ENCODE peak calls at places on chromosome 21, in four cellular contexts. N is IMR-90, C is trophoblast cell, Y is neuronal stem cell. F is an unnamed sample. For H3K4me1, the result is how much of the 10 kb centered on the place peaks cover.

GRCh38 chr21:43609501-43610340 is 49.6 kb downstream of the HSF2BP start:
- DNase-seq in C (peak), Y (no peak), N (peak), F (peak)

GRCh38 chr21:15134711-15135110 is 69.9 kb upstream of the NRIP1 start:
- DNase-seq in C (no peak), N (no peak), Y (no peak), F (no peak)

GRCh38 chr21:34029724-34030528 is 43.5 kb upstream of the MRPS6 start:
- DNase-seq in N (peak), C (peak), Y (peak), F (peak)

GRCh38 chr21:43313221-43313938 is 113.6 kb downstream of the SIK1 start:
- DNase-seq in N (no peak), C (no peak), Y (no peak), F (no peak)

GRCh38 chr21:20661745-20662470 is 336.3 kb upstream of the NCAM2 start:
- DNase-seq in C (no peak), N (no peak), Y (peak), F (no peak)

GRCh38 chr21:36584980-36585940 is 105.3 kb upstream of the CLDN14 start:
- DNase-seq in Y (no peak), C (no peak), N (no peak), F (no peak)

GRCh38 chr21:26394341-26394740 is 178.7 kb downstream of the CYYR1 start:
- DNase-seq in C (no peak), Y (no peak), N (no peak), F (no peak)

GRCh38 chr21:27545754-27546349 is 579.0 kb upstream of the ADAMTS5 start:
- DNase-seq in Y (no peak), N (no peak), C (no peak), F (no peak)

GRCh38 chr21:26614251-26614650 is 41.2 kb upstream of the CYYR1 start:
- DNase-seq in N (no peak), C (no peak), Y (no peak), F (peak)

GRCh38 chr21:37374026-37374425 is 7.5 kb downstream of the DYRK1A start:
- DNase-seq in N (peak), Y (no peak), C (no peak), F (peak)

GRCh38 chr21:17554619-17555472 is 42.0 kb downstream of the CXADR start:
- DNase-seq in C (peak), Y (peak), N (peak), F (no peak)

GRCh38 chr21:18622383-18622782 is 218.8 kb upstream of the TMPRSS15 start:
- DNase-seq in Y (no peak), C (no peak), N (no peak), F (no peak)

GRCh38 chr21:37032877-37033471 is 26.5 kb downstream of the RIPPLY3 start:
- DNase-seq in Y (no peak), N (peak), C (peak), F (peak)

GRCh38 chr21:25441835-25442234 is 165.4 kb downstream of the MRPL39 start:
- DNase-seq in C (no peak), N (no peak), Y (no peak), F (no peak)

GRCh38 chr21:28160378-28160777 is 832.3 kb downstream of the LTN1 start:
- DNase-seq in N (no peak), Y (no peak), C (no peak), F (peak)

GRCh38 chr21:46455575-46456385 is 2.9 kb upstream of the DIP2A start:
- DNase-seq in N (peak), C (no peak), Y (no peak), F (peak)

GRCh38 chr21:14773777-14774345 is 227.7 kb upstream of the SAMSN1 start:
- DNase-seq in Y (peak), N (no peak), C (peak), F (peak)

GRCh38 chr21:27213328-27213727 is 246.4 kb upstream of the ADAMTS5 start:
- DNase-seq in Y (no peak), N (peak), C (peak), F (peak)

GRCh38 chr21:16264314-16264713 is 534.5 kb downstream of the USP25 start:
- DNase-seq in C (no peak), Y (no peak), N (no peak), F (no peak)

GRCh38 chr21:35035581-35035980 is 13.5 kb downstream of the RUNX1 start:
- DNase-seq in C (no peak), Y (no peak), N (no peak), F (no peak)

GRCh38 chr21:31449912-31450535 is 106.0 kb upstream of the TIAM1 start:
- DNase-seq in N (no peak), C (no peak), Y (no peak), F (no peak)

GRCh38 chr21:36297938-36298572 is 21.9 kb upstream of the MORC3 start:
- DNase-seq in Y (no peak), C (peak), N (peak), F (peak)

GRCh38 chr21:31555741-31556191 is 103.7 kb upstream of the SOD1 start:
- DNase-seq in N (no peak), C (no peak), Y (peak), F (no peak)

GRCh38 chr21:43325968-43326367 is 101.0 kb downstream of the SIK1 start:
- DNase-seq in Y (no peak), N (no peak), C (no peak), F (no peak)

GRCh38 chr21:24217141-24217540 is 1390.1 kb downstream of the MRPL39 start:
- DNase-seq in Y (no peak), N (peak), C (no peak), F (no peak)

GRCh38 chr21:24428539-24429186 is 1178.6 kb downstream of the MRPL39 start:
- DNase-seq in Y (no peak), N (no peak), C (no peak), F (no peak)

GRCh38 chr21:46459356-46460112 is 843 bp downstream of the DIP2A start:
- DNase-seq in Y (no peak), N (peak), C (peak), F (peak)

GRCh38 chr21:28142692-28143091 is 850.0 kb downstream of the LTN1 start:
- DNase-seq in C (no peak), Y (no peak), N (peak), F (peak)

GRCh38 chr21:21018841-21019240 is 20.6 kb downstream of the NCAM2 start:
- DNase-seq in C (no peak), Y (no peak), N (no peak), F (no peak)

GRCh38 chr21:14533555-14534400 is 12.3 kb downstream of the SAMSN1 start:
- DNase-seq in Y (no peak), C (peak), N (no peak), F (peak)

GRCh38 chr21:41091561-41091960 is 76.4 kb upstream of the BACE2 start:
- DNase-seq in C (peak), N (no peak), Y (no peak), F (no peak)

GRCh38 chr21:34915364-34915834 is 133.7 kb downstream of the RUNX1 start:
- DNase-seq in C (peak), Y (no peak), N (peak), F (peak)

GRCh38 chr21:26783801-26784200 is 61.4 kb downstream of the ADAMTS1 start:
- DNase-seq in N (no peak), Y (no peak), C (no peak), F (no peak)

GRCh38 chr21:38123626-38124025 is 133.2 kb upstream of the KCNJ15 start:
- DNase-seq in C (no peak), N (no peak), Y (no peak), F (no peak)

GRCh38 chr21:28257276-28257675 is 735.4 kb downstream of the LTN1 start:
- DNase-seq in N (no peak), C (no peak), Y (no peak), F (peak)

GRCh38 chr21:35048183-35048601 is 910 bp downstream of the RUNX1 start:
- DNase-seq in Y (no peak), N (no peak), C (peak), F (peak)

GRCh38 chr21:35370071-35370470 is 321.0 kb upstream of the RUNX1 start:
- DNase-seq in C (no peak), Y (no peak), N (no peak), F (no peak)

GRCh38 chr21:39663742-39664492 is 51.2 kb downstream of the B3GALT5 start:
- DNase-seq in N (no peak), C (no peak), Y (no peak), F (no peak)
- H4K91ac ChIP-seq in N (no peak), C (no peak), Y (no peak), F (peak)

GRCh38 chr21:29308456-29308783 is 9.7 kb downstream of the BACH1 start:
- DNase-seq in N (no peak), C (no peak), Y (no peak), F (no peak)

GRCh38 chr21:29305561-29305960 is 6.8 kb downstream of the BACH1 start:
- DNase-seq in N (no peak), C (no peak), Y (no peak), F (no peak)

GRCh38 chr21:29309703-29310102 is 11.0 kb downstream of the BACH1 start:
- DNase-seq in Y (no peak), C (no peak), N (no peak), F (no peak)

GRCh38 chr21:29306920-29307319 is 8.2 kb downstream of the BACH1 start:
- DNase-seq in N (no peak), Y (no peak), C (no peak), F (no peak)

DNA sequence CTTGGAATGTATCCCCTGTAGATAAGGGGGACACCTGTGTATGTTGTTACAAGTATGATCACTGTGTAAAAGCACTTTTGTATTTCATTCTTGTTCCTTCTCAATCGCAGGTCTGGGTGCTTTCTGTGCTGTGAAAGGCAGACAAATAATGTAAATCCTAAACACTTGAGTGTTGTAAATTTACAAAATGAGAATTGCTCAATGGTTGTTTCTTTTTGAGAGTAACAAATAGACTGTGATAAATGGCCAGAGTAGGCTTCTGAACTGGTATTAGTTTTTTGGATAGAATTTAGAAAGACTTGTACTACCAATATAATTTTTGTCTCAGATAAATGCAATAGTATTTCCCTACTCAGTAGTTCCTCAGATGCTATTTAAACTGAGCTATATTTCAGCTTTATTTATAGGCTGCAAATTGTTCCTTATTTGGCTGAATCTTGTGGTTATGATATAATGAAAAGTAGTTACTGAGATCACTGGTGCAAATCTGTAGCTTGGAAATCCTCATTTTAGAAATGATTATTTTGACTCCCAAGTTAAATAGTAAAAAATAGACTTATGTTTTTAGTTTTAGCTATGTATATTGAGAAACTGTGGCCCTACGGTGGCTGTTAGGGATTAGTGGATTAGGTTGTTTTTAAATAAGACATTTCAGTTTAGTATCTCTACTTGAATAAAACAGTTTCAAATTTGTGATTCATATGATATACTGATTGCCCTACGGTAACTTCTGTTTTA is 9.2 kb downstream of the BACH1 start:
- DNase-seq in C (no peak), Y (no peak), N (no peak), F (no peak)
- H3K4me1 ChIP-seq in C (under half), Y (under half), N (under half), F (under half)

DNA sequence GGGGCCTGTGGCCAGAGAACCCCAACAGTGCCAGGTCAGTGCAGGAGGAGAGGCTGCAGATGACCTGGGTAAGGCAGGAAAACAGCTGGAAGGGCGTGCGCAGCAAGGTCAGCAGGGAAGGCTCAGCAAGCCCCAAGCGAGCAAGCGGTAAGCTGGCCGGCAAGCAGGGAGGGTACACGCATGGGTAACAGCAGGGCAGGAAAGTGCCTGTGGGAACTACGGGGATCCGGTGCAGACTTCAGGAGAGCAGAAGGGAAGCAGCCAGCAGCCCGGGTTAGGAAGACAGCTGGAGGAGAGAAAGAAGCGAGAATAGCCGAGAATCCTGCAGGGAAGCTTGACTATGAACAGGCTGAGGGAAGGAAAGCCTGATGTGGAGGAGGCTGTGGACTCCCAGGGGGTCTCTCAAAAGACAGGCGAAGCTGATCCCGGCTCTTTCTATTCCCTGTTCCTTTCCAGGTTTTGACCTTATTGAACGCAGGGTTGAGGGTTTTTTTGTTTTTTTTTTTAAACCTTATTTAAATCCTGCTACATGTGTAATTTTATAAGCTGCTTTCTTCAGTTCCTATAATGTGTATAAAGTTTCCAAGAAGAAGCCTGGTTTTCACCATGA is 20.9 kb downstream of the UMODL1 start:
- DNase-seq in C (no peak), N (no peak), Y (no peak), F (no peak)
- H2BK5ac ChIP-seq in C (no peak), N (no peak), Y (no peak), F (no peak)

DNA sequence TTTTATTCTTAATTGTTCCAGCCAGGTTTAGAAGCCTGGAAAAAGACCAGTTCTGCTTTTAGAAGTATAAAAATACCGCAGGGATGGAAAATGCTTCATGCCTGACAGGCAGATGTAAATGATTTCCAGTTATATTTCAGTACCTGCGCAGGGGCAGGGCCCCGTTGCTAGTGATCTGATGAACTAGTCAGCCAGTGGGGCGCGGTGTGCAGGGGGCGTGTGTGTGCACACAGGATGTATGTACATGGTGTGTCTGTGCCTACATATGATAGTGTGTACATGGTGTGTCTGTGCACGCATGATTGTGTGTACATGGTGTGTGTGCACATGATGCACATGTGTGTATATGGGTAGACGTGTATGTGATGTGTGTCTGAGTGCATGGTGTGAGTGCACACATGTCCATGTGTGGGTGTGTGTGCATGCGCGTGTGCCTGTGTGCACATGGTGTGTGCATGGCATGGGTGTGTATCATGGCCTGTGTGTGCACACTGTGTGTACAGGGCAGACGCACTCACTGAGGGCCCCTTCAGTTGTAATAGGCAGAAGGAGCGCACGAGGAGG is 36.2 kb downstream of the ABCG1 start:
- DNase-seq in Y (no peak), C (no peak), N (no peak), F (no peak)
- H4K91ac ChIP-seq in Y (no peak), C (no peak), N (no peak), F (peak)

DNA sequence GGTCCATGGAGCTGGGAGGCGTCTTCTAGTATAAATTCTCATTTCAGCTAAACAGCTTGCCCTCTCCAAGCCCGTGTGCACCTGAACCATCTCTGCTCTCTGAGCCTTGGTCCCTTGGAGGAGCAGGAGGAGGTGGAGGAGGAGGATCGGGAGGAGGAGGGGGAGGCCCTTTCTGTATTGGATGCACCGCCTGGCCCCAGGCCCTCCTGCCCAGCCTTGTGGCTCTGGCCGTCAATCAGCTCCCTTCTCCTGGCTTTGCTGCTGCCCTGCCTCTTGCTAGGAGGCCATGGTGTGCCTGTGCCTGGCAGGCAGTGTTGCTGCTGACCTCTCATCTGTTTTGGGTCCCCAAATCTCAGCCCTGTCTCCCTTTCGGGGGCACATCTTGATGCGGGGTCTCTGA is 9.0 kb downstream of the COL18A1 start:
- DNase-seq in Y (no peak), C (no peak), N (no peak), F (no peak)
- H3K4me1 ChIP-seq in Y (under half), C (under half), N (under half), F (half or more)

DNA sequence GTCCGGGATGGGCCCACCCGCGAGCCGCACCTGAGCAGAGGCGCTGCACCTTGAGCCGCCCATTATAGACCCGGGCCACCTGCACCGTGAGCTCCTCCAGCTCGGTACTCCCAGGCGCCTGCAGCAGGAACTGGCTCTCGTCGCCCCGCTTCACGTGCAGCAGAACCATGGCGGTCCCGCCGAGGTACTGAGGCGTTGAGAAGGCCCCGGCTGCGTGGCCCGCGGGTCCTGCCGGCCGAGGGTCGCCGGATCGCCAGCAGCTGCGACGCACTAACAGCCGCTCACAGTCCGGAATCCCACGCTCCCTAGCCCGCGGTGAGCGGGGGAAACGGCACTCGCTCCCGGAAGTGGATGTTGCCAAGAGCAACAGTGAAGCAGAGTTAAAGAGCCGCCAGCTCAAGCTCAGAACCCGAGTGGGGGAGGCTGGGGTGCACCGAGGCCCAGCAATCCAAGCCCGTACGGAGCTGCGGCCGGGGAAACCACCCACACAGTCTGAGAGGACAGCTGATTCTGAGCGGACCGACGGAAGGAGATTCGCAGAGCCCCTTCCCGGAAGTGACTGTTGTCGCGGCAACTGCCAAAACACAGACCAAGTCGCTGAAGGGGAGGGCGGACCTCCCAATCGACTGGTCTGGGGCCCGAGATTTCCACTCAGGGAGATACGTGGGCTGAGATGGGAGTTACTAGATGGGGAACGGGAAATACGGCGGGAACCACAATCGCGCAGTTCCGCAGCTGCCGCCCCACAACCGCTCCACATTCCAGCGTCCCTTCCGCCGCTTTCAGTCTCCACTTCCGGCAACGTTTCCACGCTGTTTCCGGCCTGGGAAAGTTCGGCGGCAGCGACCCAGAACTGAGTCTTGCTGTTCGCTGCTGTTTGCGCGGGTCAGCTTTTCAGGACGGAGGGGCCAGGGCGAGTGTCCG is at the start of gene CFAP298:
- DNase-seq in C (peak), N (peak), Y (peak), F (peak)
- H2BK5ac ChIP-seq in C (peak), N (peak), Y (peak), F (peak)

DNA sequence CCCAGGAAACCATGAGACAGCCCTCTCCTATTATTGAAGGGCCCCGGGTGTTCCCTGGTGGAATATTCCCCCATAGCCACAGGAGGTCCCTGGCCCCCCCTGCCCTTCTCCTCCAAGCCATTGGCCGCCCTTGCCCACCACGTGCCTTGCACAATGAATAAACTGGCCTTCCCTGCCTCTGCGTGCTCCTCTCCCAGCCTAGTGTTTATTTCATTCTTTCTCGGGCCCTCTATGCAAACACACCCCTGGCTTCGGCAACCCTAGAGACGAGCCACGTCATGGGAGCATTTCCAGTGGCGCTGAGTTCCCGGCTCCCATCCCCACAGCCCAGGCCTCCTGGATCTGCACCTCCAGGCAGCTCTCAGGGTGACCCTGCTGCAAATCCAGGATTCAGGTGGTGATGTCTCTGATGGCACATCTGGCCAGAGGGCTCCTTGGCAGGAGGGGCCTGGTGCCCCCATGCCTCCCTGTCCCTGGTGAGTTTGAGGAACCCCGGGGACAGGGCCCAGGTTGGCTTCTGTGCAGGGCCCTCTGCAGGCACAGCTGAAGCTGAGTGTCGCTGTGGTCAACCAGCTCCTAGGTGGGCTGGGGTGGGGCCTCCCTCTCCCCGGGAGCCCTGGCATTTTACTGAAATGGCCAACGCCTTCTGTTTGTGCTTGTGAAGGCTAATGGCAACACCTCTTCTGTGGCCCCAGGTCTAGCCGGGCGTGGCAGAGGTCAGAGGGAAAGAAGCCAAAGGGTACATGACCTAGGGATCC is 6.2 kb downstream of the KRTAP10-12 start:
- DNase-seq in Y (no peak), C (no peak), N (peak), F (no peak)
- H4K91ac ChIP-seq in Y (no peak), C (no peak), N (no peak), F (no peak)

GRCh38 chr21:45365186-45365607 is 39.8 kb upstream of the COL18A1 start:
- DNase-seq in Y (no peak), N (no peak), C (no peak), F (no peak)
- H3K4me1 ChIP-seq in Y (under half), N (under half), C (half or more), F (half or more)